ENCODE peak calls at places on chromosome 3, in four cellular contexts. One of them, this sample, is unnamed.

GRCh38 chr3:169812844-169813677 is at the start of the genes LRRC34 and LRRIQ4:
- DNase-seq in H9: peak; percentile 93
- DNase-seq in mesendoderm: peak; percentile 92
- DNase-seq in H1: peak; percentile 83
- DNase-seq in this sample: peak; percentile 43

GRCh38 chr3:127781411-127782001 is 40.8 kb downstream of the MGLL start:
- DNase-seq in H9: no peak
- DNase-seq in mesendoderm: no peak
- DNase-seq in H1: no peak
- DNase-seq in this sample: peak; percentile 85

GRCh38 chr3:37863949-37864822 is 2.5 kb downstream of the CTDSPL start:
- DNase-seq in H9: peak; percentile 45
- DNase-seq in mesendoderm: peak; percentile 56
- DNase-seq in H1: no peak
- DNase-seq in this sample: no peak

GRCh38 chr3:38004415-38005075 is 14.0 kb downstream of the VILL start:
- DNase-seq in H9: peak; percentile 60
- DNase-seq in mesendoderm: peak; percentile 63
- DNase-seq in H1: no peak
- DNase-seq in this sample: peak; percentile 59

GRCh38 chr3:109176726-109177125 is 40.2 kb downstream of the C3orf85 start:
- DNase-seq in H9: no peak
- DNase-seq in mesendoderm: peak; percentile 38
- DNase-seq in H1: no peak
- DNase-seq in this sample: no peak

GRCh38 chr3:24259901-24260512 is 234.6 kb downstream of the THRB start:
- DNase-seq in H9: no peak
- DNase-seq in mesendoderm: no peak
- DNase-seq in H1: no peak
- DNase-seq in this sample: peak; percentile 22

GRCh38 chr3:149339931-149340309 is 6.5 kb upstream of the TM4SF18 start:
- DNase-seq in H9: peak; percentile 83
- DNase-seq in mesendoderm: peak; percentile 98
- DNase-seq in H1: peak; percentile 58
- DNase-seq in this sample: peak; percentile 97

GRCh38 chr3:168952551-168952950 is 711.0 kb downstream of the MECOM start:
- DNase-seq in H9: no peak
- DNase-seq in mesendoderm: peak; percentile 16
- DNase-seq in H1: no peak
- DNase-seq in this sample: peak; percentile 47

GRCh38 chr3:139388961-139389551 is 391 bp downstream of the COPB2 start:
- DNase-seq in H9: no peak
- DNase-seq in mesendoderm: no peak
- DNase-seq in H1: no peak
- DNase-seq in this sample: no peak

GRCh38 chr3:129592362-129593150 is 13.9 kb downstream of the PLXND1 start:
- DNase-seq in H9: peak; percentile 68
- DNase-seq in mesendoderm: peak; percentile 85
- DNase-seq in H1: no peak
- DNase-seq in this sample: no peak

GRCh38 chr3:14187059-14187458 is 8.4 kb downstream of the LSM3 start:
- DNase-seq in H9: no peak
- DNase-seq in mesendoderm: no peak
- DNase-seq in H1: no peak
- DNase-seq in this sample: no peak

GRCh38 chr3:78517932-78518331 is 1249.9 kb downstream of the ROBO1 start:
- DNase-seq in H9: no peak
- DNase-seq in mesendoderm: no peak
- DNase-seq in H1: no peak
- DNase-seq in this sample: no peak

GRCh38 chr3:142973217-142974009 is 9.9 kb upstream of the PAQR9 start:
- DNase-seq in H9: no peak
- DNase-seq in mesendoderm: no peak
- DNase-seq in H1: no peak
- DNase-seq in this sample: no peak

GRCh38 chr3:172376402-172376801 is 71.9 kb downstream of the GHSR start:
- DNase-seq in H9: no peak
- DNase-seq in mesendoderm: no peak
- DNase-seq in H1: no peak
- DNase-seq in this sample: no peak

GRCh38 chr3:10299679-10300078 is 6.9 kb upstream of the GHRL start:
- DNase-seq in H9: no peak
- DNase-seq in mesendoderm: no peak
- DNase-seq in H1: no peak
- DNase-seq in this sample: no peak

GRCh38 chr3:122962149-122962548 is 65.4 kb downstream of the SEMA5B start:
- DNase-seq in H9: no peak
- DNase-seq in mesendoderm: no peak
- DNase-seq in H1: no peak
- DNase-seq in this sample: no peak

GRCh38 chr3:58242340-58242739 is 4.7 kb downstream of the ABHD6 start:
- DNase-seq in H9: no peak
- DNase-seq in mesendoderm: no peak
- DNase-seq in H1: no peak
- DNase-seq in this sample: no peak

GRCh38 chr3:128649264-128649663 is 1.4 kb downstream of the RPN1 start:
- DNase-seq in H9: no peak
- DNase-seq in mesendoderm: no peak
- DNase-seq in H1: no peak
- DNase-seq in this sample: no peak

GRCh38 chr3:179108091-179108490 is 36.5 kb upstream of the ZMAT3 start:
- DNase-seq in H9: no peak
- DNase-seq in mesendoderm: no peak
- DNase-seq in H1: no peak
- DNase-seq in this sample: peak; percentile 87

GRCh38 chr3:72629191-72629611 is 219.0 kb downstream of the SHQ1 start:
- DNase-seq in H9: no peak
- DNase-seq in mesendoderm: peak; percentile 56
- DNase-seq in H1: no peak
- DNase-seq in this sample: no peak

GRCh38 chr3:121692010-121692699 is 31.5 kb upstream of the HCLS1 start:
- DNase-seq in H9: no peak
- DNase-seq in mesendoderm: no peak
- DNase-seq in H1: no peak
- DNase-seq in this sample: no peak

GRCh38 chr3:93906245-93906644 is 67.5 kb downstream of the PROS1 start:
- DNase-seq in H9: no peak
- DNase-seq in mesendoderm: no peak
- DNase-seq in H1: no peak
- DNase-seq in this sample: no peak

GRCh38 chr3:188051801-188052228 is 102.1 kb upstream of the LPP start:
- DNase-seq in H9: peak; percentile 34
- DNase-seq in mesendoderm: no peak
- DNase-seq in H1: no peak
- DNase-seq in this sample: no peak

GRCh38 chr3:157237886-157238285 is 77.9 kb upstream of the CCNL1 start:
- DNase-seq in H9: no peak
- DNase-seq in mesendoderm: peak; percentile 68
- DNase-seq in H1: no peak
- DNase-seq in this sample: no peak

GRCh38 chr3:52257911-52258310 is 12.4 kb downstream of the PPM1M start:
- DNase-seq in H9: no peak
- DNase-seq in mesendoderm: no peak
- DNase-seq in H1: no peak
- DNase-seq in this sample: no peak

GRCh38 chr3:132006605-132007204 is 28.1 kb downstream of the CPNE4 start:
- DNase-seq in H9: peak; percentile 48
- DNase-seq in mesendoderm: peak; percentile 52
- DNase-seq in H1: no peak
- DNase-seq in this sample: peak; percentile 24

GRCh38 chr3:153595186-153595815 is 433.3 kb downstream of the RAP2B start:
- DNase-seq in H9: no peak
- DNase-seq in mesendoderm: peak; percentile 60
- DNase-seq in H1: no peak
- DNase-seq in this sample: peak; percentile 50

GRCh38 chr3:64229903-64230302 is 4.6 kb upstream of the PRICKLE2 start:
- DNase-seq in H9: no peak
- DNase-seq in mesendoderm: peak; percentile 36
- DNase-seq in H1: no peak
- DNase-seq in this sample: peak; percentile 78

GRCh38 chr3:43876648-43877047 is 185.9 kb downstream of the ABHD5 start:
- DNase-seq in H9: no peak
- DNase-seq in mesendoderm: no peak
- DNase-seq in H1: no peak
- DNase-seq in this sample: no peak

GRCh38 chr3:156620260-156620659 is 54.1 kb upstream of the TIPARP start:
- DNase-seq in H9: no peak
- DNase-seq in mesendoderm: no peak
- DNase-seq in H1: no peak
- DNase-seq in this sample: peak; percentile 36

GRCh38 chr3:190911382-190911781 is 48.9 kb upstream of the GMNC start:
- DNase-seq in H9: no peak
- DNase-seq in mesendoderm: peak; percentile 72
- DNase-seq in H1: no peak
- DNase-seq in this sample: no peak

GRCh38 chr3:123037015-123037375 is 9.4 kb upstream of the SEMA5B start:
- DNase-seq in H9: no peak
- DNase-seq in mesendoderm: no peak
- DNase-seq in H1: no peak
- DNase-seq in this sample: no peak

GRCh38 chr3:129723558-129724324 is 117.3 kb upstream of the PLXND1 start:
- DNase-seq in H9: no peak
- DNase-seq in mesendoderm: peak; percentile 21
- DNase-seq in H1: no peak
- DNase-seq in this sample: peak; percentile 89

GRCh38 chr3:170162630-170163029 is 18.9 kb downstream of the PHC3 start:
- DNase-seq in H9: no peak
- DNase-seq in mesendoderm: no peak
- DNase-seq in H1: no peak
- DNase-seq in this sample: peak; percentile 42

GRCh38 chr3:60045686-60046085 is 995.9 kb upstream of the CFAP20DC start:
- DNase-seq in H9: no peak
- DNase-seq in mesendoderm: no peak
- DNase-seq in H1: no peak
- DNase-seq in this sample: no peak

GRCh38 chr3:128348805-128349531 is 117.7 kb downstream of the DNAJB8 start:
- DNase-seq in H9: peak; percentile 43
- DNase-seq in mesendoderm: peak; percentile 59
- DNase-seq in H1: no peak
- DNase-seq in this sample: peak; percentile 13

GRCh38 chr3:135454890-135455289 is 510.6 kb upstream of the PPP2R3A start:
- DNase-seq in H9: no peak
- DNase-seq in mesendoderm: no peak
- DNase-seq in H1: no peak
- DNase-seq in this sample: no peak

GRCh38 chr3:135450985-135451384 is 514.5 kb upstream of the PPP2R3A start:
- DNase-seq in H9: no peak
- DNase-seq in mesendoderm: no peak
- DNase-seq in H1: no peak
- DNase-seq in this sample: no peak

GRCh38 chr3:135452881-135453280 is 512.6 kb upstream of the PPP2R3A start:
- DNase-seq in H9: peak; percentile 52
- DNase-seq in mesendoderm: no peak
- DNase-seq in H1: no peak
- DNase-seq in this sample: no peak

GRCh38 chr3:135456182-135456790 is 509.2 kb upstream of the PPP2R3A start:
- DNase-seq in H9: peak; percentile 85
- DNase-seq in mesendoderm: peak; percentile 85
- DNase-seq in H1: peak; percentile 47
- DNase-seq in this sample: no peak

DNA sequence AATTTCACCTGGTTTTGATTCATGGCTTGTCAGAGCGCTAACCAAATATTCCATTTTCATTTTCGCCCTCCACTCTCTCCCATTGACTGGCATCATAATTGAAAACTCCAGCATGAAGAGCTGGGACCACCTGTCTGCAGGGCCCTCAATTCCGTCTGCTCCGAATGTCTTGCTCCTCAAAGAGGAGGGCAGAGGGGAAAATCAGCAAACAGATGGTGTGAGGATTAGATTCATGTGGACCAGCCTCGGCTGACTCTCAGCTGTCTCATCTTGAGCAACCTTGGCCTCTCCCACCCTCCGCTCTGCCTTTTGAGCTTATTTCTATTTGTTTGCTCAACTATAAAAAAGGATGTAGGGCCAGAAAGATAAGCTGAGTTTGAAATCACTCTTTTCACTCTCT is 512.2 kb upstream of the PPP2R3A start:
- DNase-seq in H9: no peak
- DNase-seq in mesendoderm: no peak
- DNase-seq in H1: no peak
- DNase-seq in this sample: no peak
- H4K5ac ChIP-seq in H9: no peak overlapping the region
- H4K5ac ChIP-seq in mesendoderm: no peak overlapping the region
- H4K5ac ChIP-seq in H1: no peak overlapping the region
- H4K5ac ChIP-seq in this sample: no peak overlapping the region

GRCh38 chr3:46585799-46586693 is 19.9 kb upstream of the LRRC2 start:
- DNase-seq in H9: peak; percentile 61
- DNase-seq in mesendoderm: peak; percentile 50
- DNase-seq in H1: no peak
- DNase-seq in this sample: no peak

GRCh38 chr3:46580675-46581074 is 14.6 kb upstream of the LRRC2 start:
- DNase-seq in H9: no peak
- DNase-seq in mesendoderm: no peak
- DNase-seq in H1: no peak
- DNase-seq in this sample: no peak

GRCh38 chr3:46586738-46587246 is 20.7 kb upstream of the LRRC2 start:
- DNase-seq in H9: peak; percentile 53
- DNase-seq in mesendoderm: peak; percentile 65
- DNase-seq in H1: no peak
- DNase-seq in this sample: no peak

GRCh38 chr3:46579756-46580286 is 13.7 kb upstream of the LRRC2 start:
- DNase-seq in H9: no peak
- DNase-seq in mesendoderm: no peak
- DNase-seq in H1: no peak
- DNase-seq in this sample: no peak

GRCh38 chr3:46584598-46585467 is 18.7 kb upstream of the LRRC2 start:
- DNase-seq in H9: peak; percentile 36
- DNase-seq in mesendoderm: no peak
- DNase-seq in H1: no peak
- DNase-seq in this sample: no peak
- H4K8ac ChIP-seq in H9: no peak overlapping the region
- H4K8ac ChIP-seq in mesendoderm: no peak overlapping the region
- H4K8ac ChIP-seq in H1: no peak overlapping the region
- H4K8ac ChIP-seq in this sample: no peak overlapping the region

DNA sequence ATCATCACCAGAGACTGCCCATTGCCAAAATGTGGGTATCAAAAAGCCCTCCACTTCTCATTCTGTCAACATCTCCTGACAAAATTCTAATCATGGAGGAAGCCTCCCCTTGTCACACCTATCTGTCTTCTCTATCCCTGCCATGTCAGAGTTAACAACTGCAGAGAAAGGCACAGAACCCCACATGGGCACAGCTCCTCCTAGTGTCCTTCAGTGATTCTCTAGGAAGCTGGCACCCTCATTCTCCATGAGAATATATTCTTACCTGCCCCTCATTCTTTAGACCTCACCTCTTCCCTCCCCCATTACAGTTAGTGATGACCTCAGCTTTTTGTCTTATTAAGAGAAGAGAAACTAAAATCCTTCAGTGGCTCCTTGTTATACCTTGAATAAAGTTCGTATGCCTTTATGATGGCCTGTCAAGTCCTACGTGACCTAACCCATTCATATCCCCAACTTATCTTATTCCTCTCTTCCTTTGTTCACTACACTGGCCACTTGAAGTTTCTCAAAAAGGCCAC is 44.6 kb downstream of the NME9 start:
- DNase-seq in H9: no peak
- DNase-seq in mesendoderm: peak; percentile 19
- DNase-seq in H1: no peak
- DNase-seq in this sample: no peak
- H4K5ac ChIP-seq in H9: no peak overlapping the region
- H4K5ac ChIP-seq in mesendoderm: no peak overlapping the region
- H4K5ac ChIP-seq in H1: no peak overlapping the region
- H4K5ac ChIP-seq in this sample: no peak overlapping the region

GRCh38 chr3:112394008-112394616 is 61.2 kb downstream of the CD200 start:
- DNase-seq in H9: no peak
- DNase-seq in mesendoderm: no peak
- DNase-seq in H1: no peak
- DNase-seq in this sample: peak; percentile 45
- H4K8ac ChIP-seq in H9: no peak overlapping the region
- H4K8ac ChIP-seq in mesendoderm: no peak overlapping the region
- H4K8ac ChIP-seq in H1: no peak overlapping the region
- H4K8ac ChIP-seq in this sample: peak overlapping the region; percentile 36